ENCODE peak calls at places on chromosomes 5 and 9, in eight cellular contexts. One of them, this sample, is unnamed.

GRCh38 chr5:16937503-16938161 is 1.5 kb upstream of the MYO10 start:
- DNase-seq in body of pancreas: no peak
- DNase-seq in LNCaP clone FGC: no peak
- DNase-seq in neural progenitor cell: no peak
- DNase-seq in MM.1S: no peak
- DNase-seq in left lung: no peak
- DNase-seq in lower leg skin: no peak
- DNase-seq in fibroblast of pulmonary artery: no peak
- DNase-seq in this sample: no peak

GRCh38 chr5:138905541-138905940 is 30.4 kb upstream of the LRRTM2 start:
- DNase-seq in LNCaP clone FGC: no peak
- DNase-seq in lower leg skin: no peak
- DNase-seq in left lung: no peak
- DNase-seq in neural progenitor cell: no peak
- DNase-seq in MM.1S: no peak
- DNase-seq in body of pancreas: no peak
- DNase-seq in fibroblast of pulmonary artery: peak
- DNase-seq in this sample: no peak

GRCh38 chr9:116450378-116451139 is 236.5 kb upstream of the TRIM32 start:
- DNase-seq in body of pancreas: peak
- DNase-seq in LNCaP clone FGC: no peak
- DNase-seq in fibroblast of pulmonary artery: peak
- DNase-seq in neural progenitor cell: no peak
- DNase-seq in left lung: no peak
- DNase-seq in lower leg skin: no peak
- DNase-seq in MM.1S: no peak
- DNase-seq in this sample: peak

GRCh38 chr5:36653046-36653445 is 46.6 kb downstream of the SLC1A3 start:
- DNase-seq in lower leg skin: no peak
- DNase-seq in body of pancreas: no peak
- DNase-seq in fibroblast of pulmonary artery: no peak
- DNase-seq in neural progenitor cell: no peak
- DNase-seq in LNCaP clone FGC: no peak
- DNase-seq in MM.1S: no peak
- DNase-seq in left lung: no peak
- DNase-seq in this sample: no peak

GRCh38 chr9:18795947-18796705 is 236.9 kb downstream of the SAXO1 start:
- DNase-seq in left lung: no peak
- DNase-seq in neural progenitor cell: peak
- DNase-seq in body of pancreas: no peak
- DNase-seq in fibroblast of pulmonary artery: peak
- DNase-seq in lower leg skin: peak
- DNase-seq in MM.1S: no peak
- DNase-seq in LNCaP clone FGC: no peak
- DNase-seq in this sample: no peak

GRCh38 chr5:7576023-7576715 is 180.2 kb downstream of the ADCY2 start:
- DNase-seq in body of pancreas: no peak
- DNase-seq in neural progenitor cell: no peak
- DNase-seq in fibroblast of pulmonary artery: no peak
- DNase-seq in LNCaP clone FGC: no peak
- DNase-seq in MM.1S: no peak
- DNase-seq in lower leg skin: no peak
- DNase-seq in left lung: no peak
- DNase-seq in this sample: no peak

GRCh38 chr5:16350816-16351215 is 114.8 kb downstream of the ZNF622 start:
- DNase-seq in left lung: no peak
- DNase-seq in LNCaP clone FGC: peak
- DNase-seq in body of pancreas: peak
- DNase-seq in lower leg skin: no peak
- DNase-seq in fibroblast of pulmonary artery: no peak
- DNase-seq in neural progenitor cell: no peak
- DNase-seq in MM.1S: no peak
- DNase-seq in this sample: no peak

GRCh38 chr9:114141553-114142548 is 13.5 kb upstream of the COL27A1 start:
- DNase-seq in left lung: no peak
- DNase-seq in fibroblast of pulmonary artery: peak
- DNase-seq in neural progenitor cell: no peak
- DNase-seq in body of pancreas: peak
- DNase-seq in LNCaP clone FGC: no peak
- DNase-seq in MM.1S: no peak
- DNase-seq in lower leg skin: no peak
- DNase-seq in this sample: no peak

GRCh38 chr9:137172907-137173794 is 1.3 kb upstream of the TMEM210 start:
- DNase-seq in MM.1S: no peak
- DNase-seq in fibroblast of pulmonary artery: no peak
- DNase-seq in body of pancreas: no peak
- DNase-seq in LNCaP clone FGC: peak
- DNase-seq in neural progenitor cell: no peak
- DNase-seq in left lung: no peak
- DNase-seq in lower leg skin: no peak
- DNase-seq in this sample: no peak

GRCh38 chr9:135370411-135371375 is 108.9 kb upstream of the PPP1R26 start:
- DNase-seq in MM.1S: no peak
- DNase-seq in fibroblast of pulmonary artery: no peak
- DNase-seq in lower leg skin: no peak
- DNase-seq in LNCaP clone FGC: no peak
- DNase-seq in neural progenitor cell: no peak
- DNase-seq in left lung: peak
- DNase-seq in body of pancreas: no peak
- DNase-seq in this sample: no peak

GRCh38 chr9:126329476-126330275 is 3.0 kb downstream of the MVB12B start:
- DNase-seq in fibroblast of pulmonary artery: no peak
- DNase-seq in MM.1S: no peak
- DNase-seq in body of pancreas: no peak
- DNase-seq in LNCaP clone FGC: no peak
- DNase-seq in left lung: no peak
- DNase-seq in neural progenitor cell: no peak
- DNase-seq in lower leg skin: no peak
- DNase-seq in this sample: no peak

GRCh38 chr5:132883261-132883834 is 9.9 kb downstream of the LEAP2 start:
- DNase-seq in LNCaP clone FGC: peak
- DNase-seq in body of pancreas: peak
- DNase-seq in fibroblast of pulmonary artery: peak
- DNase-seq in MM.1S: peak
- DNase-seq in neural progenitor cell: peak
- DNase-seq in lower leg skin: peak
- DNase-seq in left lung: no peak
- DNase-seq in this sample: peak

GRCh38 chr9:129182625-129183494 is 4.8 kb upstream of the IER5L start:
- DNase-seq in fibroblast of pulmonary artery: no peak
- DNase-seq in neural progenitor cell: peak
- DNase-seq in left lung: no peak
- DNase-seq in MM.1S: no peak
- DNase-seq in LNCaP clone FGC: no peak
- DNase-seq in body of pancreas: peak
- DNase-seq in lower leg skin: no peak
- DNase-seq in this sample: peak

GRCh38 chr9:97243606-97244005 is 63.9 kb upstream of the CCDC180 start:
- DNase-seq in neural progenitor cell: no peak
- DNase-seq in fibroblast of pulmonary artery: no peak
- DNase-seq in MM.1S: no peak
- DNase-seq in lower leg skin: no peak
- DNase-seq in left lung: no peak
- DNase-seq in body of pancreas: no peak
- DNase-seq in LNCaP clone FGC: no peak
- DNase-seq in this sample: no peak

GRCh38 chr5:116032094-116032517 is at the start of gene ARL14EPL:
- DNase-seq in MM.1S: no peak
- DNase-seq in left lung: no peak
- DNase-seq in fibroblast of pulmonary artery: peak
- DNase-seq in body of pancreas: peak
- DNase-seq in LNCaP clone FGC: no peak
- DNase-seq in neural progenitor cell: peak
- DNase-seq in lower leg skin: peak
- DNase-seq in this sample: peak

GRCh38 chr5:2529371-2530100 is 221.9 kb downstream of the IRX2 start:
- DNase-seq in fibroblast of pulmonary artery: no peak
- DNase-seq in body of pancreas: no peak
- DNase-seq in lower leg skin: no peak
- DNase-seq in LNCaP clone FGC: no peak
- DNase-seq in left lung: no peak
- DNase-seq in neural progenitor cell: no peak
- DNase-seq in MM.1S: no peak
- DNase-seq in this sample: no peak

GRCh38 chr9:6924149-6924548 is 166.4 kb downstream of the KDM4C start:
- DNase-seq in left lung: no peak
- DNase-seq in body of pancreas: no peak
- DNase-seq in MM.1S: no peak
- DNase-seq in lower leg skin: no peak
- DNase-seq in fibroblast of pulmonary artery: no peak
- DNase-seq in neural progenitor cell: peak
- DNase-seq in LNCaP clone FGC: peak
- DNase-seq in this sample: no peak

GRCh38 chr9:115267788-115268187 is 149.8 kb upstream of the TNC start:
- DNase-seq in fibroblast of pulmonary artery: peak
- DNase-seq in MM.1S: no peak
- DNase-seq in LNCaP clone FGC: peak
- DNase-seq in lower leg skin: no peak
- DNase-seq in neural progenitor cell: peak
- DNase-seq in left lung: no peak
- DNase-seq in body of pancreas: no peak
- DNase-seq in this sample: no peak

GRCh38 chr5:141747646-141748229 is 65.7 kb upstream of the ARAP3 start:
- DNase-seq in MM.1S: no peak
- DNase-seq in neural progenitor cell: no peak
- DNase-seq in lower leg skin: no peak
- DNase-seq in left lung: no peak
- DNase-seq in fibroblast of pulmonary artery: no peak
- DNase-seq in LNCaP clone FGC: no peak
- DNase-seq in body of pancreas: no peak
- DNase-seq in this sample: peak

GRCh38 chr5:9505215-9505614 is 40.7 kb downstream of the SEMA5A start:
- DNase-seq in MM.1S: no peak
- DNase-seq in fibroblast of pulmonary artery: peak
- DNase-seq in LNCaP clone FGC: no peak
- DNase-seq in lower leg skin: no peak
- DNase-seq in neural progenitor cell: no peak
- DNase-seq in left lung: no peak
- DNase-seq in body of pancreas: no peak
- DNase-seq in this sample: no peak

GRCh38 chr5:103375863-103376591 is 117.5 kb downstream of the MACIR start:
- DNase-seq in lower leg skin: no peak
- DNase-seq in fibroblast of pulmonary artery: no peak
- DNase-seq in LNCaP clone FGC: no peak
- DNase-seq in left lung: no peak
- DNase-seq in neural progenitor cell: no peak
- DNase-seq in MM.1S: no peak
- DNase-seq in body of pancreas: no peak
- DNase-seq in this sample: no peak

GRCh38 chr9:84154320-84154719 is 173.7 kb downstream of the RMI1 start:
- DNase-seq in body of pancreas: no peak
- DNase-seq in LNCaP clone FGC: no peak
- DNase-seq in fibroblast of pulmonary artery: peak
- DNase-seq in MM.1S: no peak
- DNase-seq in neural progenitor cell: no peak
- DNase-seq in left lung: no peak
- DNase-seq in lower leg skin: no peak
- DNase-seq in this sample: no peak

GRCh38 chr5:96256795-96257470 is 176.1 kb downstream of the PCSK1 start:
- DNase-seq in MM.1S: no peak
- DNase-seq in body of pancreas: peak
- DNase-seq in neural progenitor cell: peak
- DNase-seq in fibroblast of pulmonary artery: peak
- DNase-seq in lower leg skin: no peak
- DNase-seq in left lung: no peak
- DNase-seq in LNCaP clone FGC: no peak
- DNase-seq in this sample: peak

GRCh38 chr5:137486707-137487106 is 12.4 kb downstream of the SPOCK1 start:
- DNase-seq in LNCaP clone FGC: no peak
- DNase-seq in MM.1S: no peak
- DNase-seq in neural progenitor cell: no peak
- DNase-seq in body of pancreas: peak
- DNase-seq in left lung: no peak
- DNase-seq in lower leg skin: no peak
- DNase-seq in fibroblast of pulmonary artery: peak
- DNase-seq in this sample: no peak

GRCh38 chr9:138044485-138045383 is 167.2 kb downstream of the CACNA1B start:
- DNase-seq in body of pancreas: no peak
- DNase-seq in lower leg skin: no peak
- DNase-seq in LNCaP clone FGC: no peak
- DNase-seq in left lung: no peak
- DNase-seq in neural progenitor cell: no peak
- DNase-seq in fibroblast of pulmonary artery: no peak
- DNase-seq in MM.1S: no peak
- DNase-seq in this sample: no peak

GRCh38 chr9:106868096-106868495 is 5.1 kb downstream of the ZNF462 start:
- DNase-seq in lower leg skin: no peak
- DNase-seq in fibroblast of pulmonary artery: no peak
- DNase-seq in body of pancreas: no peak
- DNase-seq in left lung: no peak
- DNase-seq in MM.1S: no peak
- DNase-seq in LNCaP clone FGC: no peak
- DNase-seq in neural progenitor cell: no peak
- DNase-seq in this sample: no peak
- H3K4me3 ChIP-seq in lower leg skin: no peak
- H3K4me3 ChIP-seq in fibroblast of pulmonary artery: no peak
- H3K4me3 ChIP-seq in body of pancreas: no peak
- H3K4me3 ChIP-seq in left lung: no peak
- H3K4me3 ChIP-seq in MM.1S: no peak
- H3K4me3 ChIP-seq in LNCaP clone FGC: no peak
- H3K4me3 ChIP-seq in neural progenitor cell: no peak
- H3K4me3 ChIP-seq in this sample: no peak

GRCh38 chr5:73945505-73945904 is 319.5 kb downstream of the ARHGEF28 start:
- DNase-seq in left lung: no peak
- DNase-seq in LNCaP clone FGC: no peak
- DNase-seq in fibroblast of pulmonary artery: no peak
- DNase-seq in lower leg skin: no peak
- DNase-seq in body of pancreas: peak
- DNase-seq in MM.1S: no peak
- DNase-seq in neural progenitor cell: peak
- DNase-seq in this sample: peak
- TF ChIP-seq CTCF in left lung: no peak
- TF ChIP-seq CTCF in LNCaP clone FGC: peak
- TF ChIP-seq CTCF in fibroblast of pulmonary artery: peak
- TF ChIP-seq CTCF in lower leg skin: no peak
- TF ChIP-seq CTCF in body of pancreas: no peak
- TF ChIP-seq CTCF in MM.1S: peak
- TF ChIP-seq CTCF in neural progenitor cell: peak
- TF ChIP-seq CTCF in this sample: peak

DNA sequence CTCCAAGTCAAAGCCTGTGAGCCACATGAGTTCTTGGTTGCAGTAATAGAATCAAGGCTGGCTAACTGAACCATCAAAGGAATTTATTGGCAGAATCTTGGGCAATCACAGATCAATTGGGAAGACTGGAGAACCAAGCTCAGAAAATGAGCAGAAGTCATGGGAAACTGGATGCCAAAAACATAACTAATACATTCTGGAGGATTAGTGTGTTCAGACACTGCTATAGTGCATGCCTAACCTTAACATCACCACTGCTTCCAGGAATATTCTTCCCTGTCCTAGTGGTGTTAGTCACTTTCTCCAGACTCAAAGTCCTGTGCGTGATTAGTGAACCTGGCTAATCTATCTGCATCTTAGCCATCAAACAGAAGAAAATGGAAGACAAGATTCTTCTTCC is 843.7 kb downstream of the EFNA5 start:
- DNase-seq in left lung: no peak
- DNase-seq in body of pancreas: no peak
- DNase-seq in fibroblast of pulmonary artery: peak
- DNase-seq in lower leg skin: no peak
- DNase-seq in MM.1S: no peak
- DNase-seq in neural progenitor cell: no peak
- DNase-seq in LNCaP clone FGC: no peak
- DNase-seq in this sample: no peak
- H3K4me3 ChIP-seq in left lung: no peak
- H3K4me3 ChIP-seq in body of pancreas: no peak
- H3K4me3 ChIP-seq in fibroblast of pulmonary artery: no peak
- H3K4me3 ChIP-seq in lower leg skin: no peak
- H3K4me3 ChIP-seq in MM.1S: no peak
- H3K4me3 ChIP-seq in neural progenitor cell: no peak
- H3K4me3 ChIP-seq in LNCaP clone FGC: no peak
- H3K4me3 ChIP-seq in this sample: no peak

GRCh38 chr9:90915693-90916092 is 114.1 kb downstream of the SYK start:
- DNase-seq in lower leg skin: no peak
- DNase-seq in neural progenitor cell: peak
- DNase-seq in MM.1S: peak
- DNase-seq in fibroblast of pulmonary artery: peak
- DNase-seq in body of pancreas: peak
- DNase-seq in LNCaP clone FGC: no peak
- DNase-seq in left lung: no peak
- DNase-seq in this sample: peak
- TF ChIP-seq CTCF in lower leg skin: no peak
- TF ChIP-seq CTCF in neural progenitor cell: peak
- TF ChIP-seq CTCF in MM.1S: peak
- TF ChIP-seq CTCF in fibroblast of pulmonary artery: peak
- TF ChIP-seq CTCF in body of pancreas: no peak
- TF ChIP-seq CTCF in LNCaP clone FGC: peak
- TF ChIP-seq CTCF in left lung: no peak
- TF ChIP-seq CTCF in this sample: peak